ENCODE peak calls at places on chromosomes 13 and 19, in eight cellular contexts. K is caudate nucleus, B is substantia nigra, A is HEK293T, X is NCI-H1092, D is hepatocyte, N is GM04503, C is midbrain. M is an unnamed sample.

GRCh38 chr19:1574354-1574753 is 6.2 kb upstream of the MEX3D start:
- DNase-seq in X (no peak), A (no peak), D (no peak), B (no peak), N (no peak), C (no peak), K (no peak), M (no peak)

GRCh38 chr19:35023428-35023827 is 6.8 kb upstream of the SCN1B start:
- DNase-seq in A (no peak), K (no peak), B (peak; percentile 22), N (no peak), D (no peak), C (no peak), X (no peak), M (no peak)

GRCh38 chr13:41006296-41006695 is 12.8 kb downstream of the ELF1 start:
- DNase-seq in N (no peak), D (no peak), A (no peak), C (no peak), K (no peak), B (no peak), X (no peak), M (no peak)

GRCh38 chr13:109131698-109132257 is 502.4 kb downstream of the MYO16 start:
- DNase-seq in B (no peak), A (no peak), N (no peak), X (no peak), K (no peak), C (peak; percentile 9), D (peak; percentile 52), M (no peak)

GRCh38 chr19:32404939-32405430 is 585 bp upstream of the DPY19L3 start:
- DNase-seq in K (peak; percentile 35), X (no peak), B (peak; percentile 78), A (peak; percentile 41), N (no peak), D (peak; percentile 58), C (peak; percentile 74), M (peak; percentile 61)

GRCh38 chr13:106393776-106394175 is 141.7 kb downstream of the EFNB2 start:
- DNase-seq in C (no peak), D (no peak), X (no peak), A (no peak), K (no peak), N (no peak), B (no peak), M (no peak)

GRCh38 chr19:21482863-21483276 is 22.5 kb upstream of the ZNF429 start:
- DNase-seq in A (peak; percentile 46), X (no peak), K (no peak), B (peak; percentile 48), C (no peak), N (no peak), D (peak; percentile 23), M (peak; percentile 45)

GRCh38 chr19:46714523-46715106 is 2.3 kb downstream of the PRKD2 start:
- DNase-seq in C (no peak), D (no peak), A (no peak), K (no peak), X (no peak), B (no peak), N (no peak), M (no peak)

GRCh38 chr13:23794267-23795161 is 94.7 kb downstream of the MIPEP start:
- DNase-seq in A (no peak), K (no peak), B (no peak), N (peak; percentile 47), X (no peak), D (no peak), C (no peak), M (no peak)

GRCh38 chr13:26584713-26585112 is 27.2 kb downstream of the WASF3 start:
- DNase-seq in X (no peak), D (peak; percentile 15), N (peak; percentile 78), B (no peak), C (no peak), K (no peak), A (no peak), M (no peak)

GRCh38 chr19:48450441-48450840 is 4.7 kb downstream of the GRWD1 start:
- DNase-seq in A (no peak), C (no peak), B (no peak), N (no peak), X (no peak), K (no peak), D (no peak), M (no peak)

GRCh38 chr19:10655457-10656312 is 1.5 kb downstream of the ILF3 start:
- DNase-seq in K (no peak), B (no peak), A (no peak), X (no peak), D (peak; percentile 45), N (no peak), C (peak; percentile 32), M (peak; percentile 42)

GRCh38 chr13:99959538-99960230 is 11.9 kb downstream of the ZIC5 start:
- DNase-seq in A (no peak), B (peak; percentile 40), C (no peak), D (no peak), N (no peak), K (no peak), X (no peak), M (no peak)

M was measured in colonic mucosa.